ENCODE peak calls at places on chromosomes 2 and 18, in four cellular contexts. One of them, this sample, is unnamed.

GRCh38 chr2:9753276-9753600 is 90.0 kb upstream of the TAF1B start:
- DNase-seq in activated CD4-positive, alpha-beta T cell treated with anti-CD3 and anti-CD28 coated beads, Interleukin-2, amount 50 U/mL, for 4 hours: peak
- DNase-seq in ACHN: peak
- DNase-seq in T-helper 22 cell: peak
- DNase-seq in this sample: peak

GRCh38 chr18:5626130-5626880 is 82.5 kb upstream of the EPB41L3 start:
- DNase-seq in ACHN: no peak
- DNase-seq in activated CD4-positive, alpha-beta T cell treated with anti-CD3 and anti-CD28 coated beads, Interleukin-2, amount 50 U/mL, for 4 hours: no peak
- DNase-seq in T-helper 22 cell: no peak
- DNase-seq in this sample: no peak

GRCh38 chr2:207513577-207514257 is 16.0 kb upstream of the CREB1 start:
- DNase-seq in T-helper 22 cell: no peak
- DNase-seq in activated CD4-positive, alpha-beta T cell treated with anti-CD3 and anti-CD28 coated beads, Interleukin-2, amount 50 U/mL, for 4 hours: no peak
- DNase-seq in ACHN: peak
- DNase-seq in this sample: no peak

GRCh38 chr2:23381084-23381483 is 3.9 kb upstream of the KLHL29 start:
- DNase-seq in T-helper 22 cell: no peak
- DNase-seq in ACHN: peak
- DNase-seq in activated CD4-positive, alpha-beta T cell treated with anti-CD3 and anti-CD28 coated beads, Interleukin-2, amount 50 U/mL, for 4 hours: no peak
- DNase-seq in this sample: no peak

GRCh38 chr18:8773980-8774379 is 68.6 kb downstream of the MTCL1 start:
- DNase-seq in T-helper 22 cell: no peak
- DNase-seq in activated CD4-positive, alpha-beta T cell treated with anti-CD3 and anti-CD28 coated beads, Interleukin-2, amount 50 U/mL, for 4 hours: no peak
- DNase-seq in ACHN: no peak
- DNase-seq in this sample: no peak

GRCh38 chr2:57313678-57314077 is 732.9 kb upstream of the VRK2 start:
- DNase-seq in ACHN: no peak
- DNase-seq in activated CD4-positive, alpha-beta T cell treated with anti-CD3 and anti-CD28 coated beads, Interleukin-2, amount 50 U/mL, for 4 hours: no peak
- DNase-seq in T-helper 22 cell: no peak
- DNase-seq in this sample: no peak

GRCh38 chr2:80459028-80459427 is 154.5 kb upstream of the LRRTM1 start:
- DNase-seq in ACHN: no peak
- DNase-seq in activated CD4-positive, alpha-beta T cell treated with anti-CD3 and anti-CD28 coated beads, Interleukin-2, amount 50 U/mL, for 4 hours: no peak
- DNase-seq in T-helper 22 cell: no peak
- DNase-seq in this sample: no peak

GRCh38 chr2:73982140-73982617 is 2.5 kb upstream of the TET3 start:
- DNase-seq in activated CD4-positive, alpha-beta T cell treated with anti-CD3 and anti-CD28 coated beads, Interleukin-2, amount 50 U/mL, for 4 hours: no peak
- DNase-seq in ACHN: peak
- DNase-seq in T-helper 22 cell: no peak
- DNase-seq in this sample: no peak

GRCh38 chr18:51531496-51531895 is 334.0 kb upstream of the MEX3C start:
- DNase-seq in ACHN: no peak
- DNase-seq in T-helper 22 cell: no peak
- DNase-seq in activated CD4-positive, alpha-beta T cell treated with anti-CD3 and anti-CD28 coated beads, Interleukin-2, amount 50 U/mL, for 4 hours: no peak
- DNase-seq in this sample: no peak

GRCh38 chr18:12336887-12337286 is 28.8 kb downstream of the TUBB6 start:
- DNase-seq in activated CD4-positive, alpha-beta T cell treated with anti-CD3 and anti-CD28 coated beads, Interleukin-2, amount 50 U/mL, for 4 hours: no peak
- DNase-seq in T-helper 22 cell: no peak
- DNase-seq in ACHN: peak
- DNase-seq in this sample: no peak

GRCh38 chr2:170578596-170578995 is 136.5 kb upstream of the SP5 start:
- DNase-seq in activated CD4-positive, alpha-beta T cell treated with anti-CD3 and anti-CD28 coated beads, Interleukin-2, amount 50 U/mL, for 4 hours: no peak
- DNase-seq in T-helper 22 cell: no peak
- DNase-seq in ACHN: no peak
- DNase-seq in this sample: no peak

GRCh38 chr2:37771600-37772088 is 100.2 kb upstream of the CDC42EP3 start:
- DNase-seq in T-helper 22 cell: no peak
- DNase-seq in ACHN: no peak
- DNase-seq in activated CD4-positive, alpha-beta T cell treated with anti-CD3 and anti-CD28 coated beads, Interleukin-2, amount 50 U/mL, for 4 hours: no peak
- DNase-seq in this sample: no peak

GRCh38 chr2:38106420-38107182 is 30.6 kb upstream of the CYP1B1 start:
- DNase-seq in T-helper 22 cell: no peak
- DNase-seq in activated CD4-positive, alpha-beta T cell treated with anti-CD3 and anti-CD28 coated beads, Interleukin-2, amount 50 U/mL, for 4 hours: no peak
- DNase-seq in ACHN: peak
- DNase-seq in this sample: no peak

GRCh38 chr2:12304494-12305228 is 412.1 kb upstream of the TRIB2 start:
- DNase-seq in ACHN: no peak
- DNase-seq in activated CD4-positive, alpha-beta T cell treated with anti-CD3 and anti-CD28 coated beads, Interleukin-2, amount 50 U/mL, for 4 hours: no peak
- DNase-seq in T-helper 22 cell: no peak
- DNase-seq in this sample: no peak

GRCh38 chr2:226424971-226425370 is 374.6 kb downstream of the IRS1 start:
- DNase-seq in ACHN: no peak
- DNase-seq in activated CD4-positive, alpha-beta T cell treated with anti-CD3 and anti-CD28 coated beads, Interleukin-2, amount 50 U/mL, for 4 hours: no peak
- DNase-seq in T-helper 22 cell: no peak
- DNase-seq in this sample: no peak

GRCh38 chr2:119419065-119419464 is 12.6 kb upstream of the TMEM37 start:
- DNase-seq in T-helper 22 cell: no peak
- DNase-seq in activated CD4-positive, alpha-beta T cell treated with anti-CD3 and anti-CD28 coated beads, Interleukin-2, amount 50 U/mL, for 4 hours: no peak
- DNase-seq in ACHN: no peak
- DNase-seq in this sample: no peak

GRCh38 chr2:200380833-200381542 is 74.5 kb downstream of the SPATS2L start:
- DNase-seq in activated CD4-positive, alpha-beta T cell treated with anti-CD3 and anti-CD28 coated beads, Interleukin-2, amount 50 U/mL, for 4 hours: no peak
- DNase-seq in T-helper 22 cell: no peak
- DNase-seq in ACHN: peak
- DNase-seq in this sample: no peak

GRCh38 chr2:54546518-54546917 is 90.4 kb downstream of the SPTBN1 start:
- DNase-seq in activated CD4-positive, alpha-beta T cell treated with anti-CD3 and anti-CD28 coated beads, Interleukin-2, amount 50 U/mL, for 4 hours: no peak
- DNase-seq in ACHN: no peak
- DNase-seq in T-helper 22 cell: no peak
- DNase-seq in this sample: no peak

GRCh38 chr2:96891591-96892333 is 21.9 kb upstream of the SEMA4C start:
- DNase-seq in activated CD4-positive, alpha-beta T cell treated with anti-CD3 and anti-CD28 coated beads, Interleukin-2, amount 50 U/mL, for 4 hours: no peak
- DNase-seq in ACHN: no peak
- DNase-seq in T-helper 22 cell: no peak
- DNase-seq in this sample: no peak

GRCh38 chr2:153818242-153818641 is 53.5 kb upstream of the GALNT13 start:
- DNase-seq in T-helper 22 cell: no peak
- DNase-seq in ACHN: no peak
- DNase-seq in activated CD4-positive, alpha-beta T cell treated with anti-CD3 and anti-CD28 coated beads, Interleukin-2, amount 50 U/mL, for 4 hours: no peak
- DNase-seq in this sample: no peak

This sample was measured in GM10248.